ENCODE peak calls at places on chromosome 5, in five cellular contexts. F, Q, D, B and W are unnamed samples.

GRCh38 chr5:32504923-32505596 is 60.5 kb upstream of the ZFR start:
- DNase-seq in Q (no peak), B (no peak), F (peak; percentile 82), D (peak; percentile 20), W (peak; percentile 79)

GRCh38 chr5:38463634-38464521 is 92.6 kb downstream of the LIFR start:
- DNase-seq in F (peak; percentile 93), D (no peak), B (no peak), Q (no peak), W (peak; percentile 72)

GRCh38 chr5:16544607-16545374 is 72.0 kb downstream of the RETREG1 start:
- DNase-seq in B (no peak), D (no peak), F (peak; percentile 32), Q (no peak), W (no peak)

GRCh38 chr5:181149355-181149754 is 2.0 kb downstream of the OR2V2 start:
- DNase-seq in D (no peak), B (no peak), F (no peak), Q (no peak), W (no peak)

GRCh38 chr5:34791761-34792244 is 47.2 kb upstream of the TTC23L start:
- DNase-seq in D (no peak), F (peak; percentile 86), Q (no peak), B (no peak), W (peak; percentile 21)

GRCh38 chr5:168740055-168740820 is 161.1 kb upstream of the PANK3 start:
- DNase-seq in D (no peak), B (no peak), Q (no peak), F (no peak), W (no peak)

GRCh38 chr5:172453986-172454354 is 355 bp downstream of the SH3PXD2B start:
- DNase-seq in B (peak; percentile 70), Q (no peak), F (peak; percentile 22), D (no peak), W (peak; percentile 50)

GRCh38 chr5:64532212-64532611 is 26.4 kb downstream of the RGS7BP start:
- DNase-seq in D (no peak), B (no peak), F (no peak), Q (no peak), W (no peak)

GRCh38 chr5:67058998-67059746 is 137.4 kb downstream of the CD180 start:
- DNase-seq in Q (no peak), B (peak; percentile 39), F (peak; percentile 22), D (no peak), W (no peak)

GRCh38 chr5:135185461-135186075 is 151.5 kb upstream of the PITX1 start:
- DNase-seq in F (peak; percentile 38), Q (no peak), B (no peak), D (peak; percentile 31), W (peak; percentile 68)

GRCh38 chr5:36301858-36302603 is at the start of gene RANBP3L:
- DNase-seq in B (no peak), D (no peak), Q (no peak), F (peak; percentile 25), W (no peak)

GRCh38 chr5:172556971-172557461 is 84.0 kb upstream of the NEURL1B start:
- DNase-seq in B (no peak), D (no peak), Q (no peak), F (no peak), W (no peak)

GRCh38 chr5:122707796-122708195 is 67.1 kb upstream of the SNX2 start:
- DNase-seq in F (peak; percentile 18), D (no peak), B (no peak), Q (no peak), W (no peak)

GRCh38 chr5:139294372-139295165 is 1.0 kb downstream of the MATR3 start:
- DNase-seq in F (peak; percentile 82), B (peak; percentile 62), D (peak; percentile 58), Q (peak; percentile 50), W (peak; percentile 65)

GRCh38 chr5:10892135-10892910 is 131.3 kb upstream of the DAP start:
- DNase-seq in F (peak; percentile 14), D (no peak), Q (no peak), B (no peak), W (no peak)

GRCh38 chr5:126437706-126438105 is 14.5 kb downstream of the GRAMD2B start:
- DNase-seq in F (no peak), Q (no peak), B (no peak), D (no peak), W (no peak)

GRCh38 chr5:54844905-54845566 is 140.4 kb downstream of the ESM1 start:
- DNase-seq in D (no peak), Q (no peak), B (no peak), F (peak; percentile 83), W (no peak)

GRCh38 chr5:171640396-171640981 is 145.1 kb upstream of the SMIM23 start:
- DNase-seq in F (no peak), D (no peak), Q (no peak), B (no peak), W (no peak)

GRCh38 chr5:35436441-35437057 is 181.1 kb upstream of the SPEF2 start:
- DNase-seq in B (no peak), D (no peak), F (peak; percentile 48), Q (no peak), W (peak; percentile 12)